ENCODE peak calls at places on chromosomes 16 and 17, in seven cellular contexts. Y is sigmoid colon, O is fibroblast of lung, X is fibroblast of villous mesenchyme, K is left lung, J is A549, S is lower leg skin. M is an unnamed sample.

GRCh38 chr17:45834471-45835396 is 9.9 kb upstream of the SPPL2C start:
- DNase-seq in O (no peak), X (no peak), K (peak), Y (no peak), S (no peak), J (peak), M (no peak)

GRCh38 chr17:75703591-75703990 is 17.7 kb upstream of the ITGB4 start:
- DNase-seq in O (no peak), X (no peak), S (no peak), K (no peak), J (no peak), Y (no peak), M (no peak)

GRCh38 chr17:17313350-17313991 is 10.3 kb downstream of the NT5M start:
- DNase-seq in O (no peak), S (no peak), Y (peak), X (no peak), K (peak), J (peak), M (peak)

GRCh38 chr16:27802664-27803450 is 252.9 kb downstream of the KATNIP start:
- DNase-seq in J (no peak), O (no peak), K (no peak), X (no peak), S (no peak), Y (no peak), M (no peak)

GRCh38 chr16:10619271-10619849 is 39.0 kb upstream of the EMP2 start:
- DNase-seq in S (peak), J (no peak), O (no peak), K (peak), X (no peak), Y (peak), M (peak)

GRCh38 chr17:73492802-73493139 is 151.5 kb downstream of the SDK2 start:
- DNase-seq in O (no peak), Y (no peak), J (no peak), S (no peak), X (no peak), K (no peak), M (no peak)

GRCh38 chr16:50683689-50684374 is 2.7 kb upstream of the SNX20 start:
- DNase-seq in O (no peak), J (no peak), Y (no peak), S (no peak), X (no peak), K (peak), M (no peak)

GRCh38 chr16:57143125-57143965 is 42.5 kb downstream of the PSME3IP1 start:
- DNase-seq in S (no peak), X (no peak), J (no peak), O (no peak), K (peak), Y (peak), M (no peak)

GRCh38 chr16:30721606-30722005 is 22.6 kb downstream of the SRCAP start:
- DNase-seq in J (no peak), S (no peak), Y (no peak), K (no peak), X (no peak), O (no peak), M (no peak)

GRCh38 chr17:62996221-62996620 is 30.2 kb downstream of the TANC2 start:
- DNase-seq in X (no peak), O (no peak), S (no peak), J (no peak), K (no peak), Y (no peak), M (no peak)

GRCh38 chr17:49928826-49929475 is 40.0 kb upstream of the DLX4 start:
- DNase-seq in Y (no peak), S (no peak), X (no peak), J (peak), K (no peak), O (no peak), M (no peak)

GRCh38 chr16:12225816-12226480 is 249.4 kb downstream of the SNX29 start:
- DNase-seq in S (no peak), X (peak), K (no peak), J (no peak), O (no peak), Y (no peak), M (no peak)

GRCh38 chr17:29732613-29733012 is 109.9 kb upstream of the CORO6 start:
- DNase-seq in X (peak), Y (no peak), K (no peak), O (no peak), J (no peak), S (no peak), M (no peak)

GRCh38 chr16:84569382-84569987 is 48.4 kb downstream of the COTL1 start:
- DNase-seq in X (peak), J (no peak), Y (no peak), K (no peak), O (peak), S (peak), M (no peak)

GRCh38 chr17:49497147-49498036 is 2.3 kb downstream of the NGFR start:
- DNase-seq in X (peak), Y (peak), K (peak), J (peak), O (peak), S (no peak), M (peak)

GRCh38 chr16:11092788-11093577 is 148.6 kb downstream of the CLEC16A start:
- DNase-seq in X (no peak), Y (no peak), K (no peak), S (no peak), O (no peak), J (no peak), M (no peak)

GRCh38 chr16:3640207-3640606 is 14.3 kb upstream of the DNASE1 start:
- DNase-seq in S (no peak), Y (no peak), K (no peak), J (no peak), O (no peak), X (no peak), M (no peak)

GRCh38 chr16:69397821-69398521 is 12.2 kb upstream of the TERF2 start:
- DNase-seq in S (no peak), J (peak), Y (no peak), X (peak), K (no peak), O (peak), M (peak)

GRCh38 chr16:81813648-81814047 is 34.6 kb downstream of the PLCG2 start:
- DNase-seq in O (no peak), Y (no peak), J (no peak), K (no peak), S (no peak), X (no peak), M (no peak)

GRCh38 chr16:55039931-55040330 is 109.3 kb downstream of the IRX5 start:
- DNase-seq in K (no peak), O (no peak), Y (peak), X (no peak), J (no peak), S (no peak), M (no peak)

GRCh38 chr16:55043499-55043898 is 112.8 kb downstream of the IRX5 start:
- DNase-seq in J (no peak), O (no peak), K (no peak), S (no peak), Y (peak), X (no peak), M (no peak)

GRCh38 chr16:55040366-55041086 is 109.9 kb downstream of the IRX5 start:
- DNase-seq in X (no peak), S (no peak), K (no peak), O (no peak), J (no peak), Y (peak), M (no peak)

GRCh38 chr16:55042556-55043432 is 112.1 kb downstream of the IRX5 start:
- DNase-seq in K (no peak), J (no peak), Y (peak), O (no peak), S (no peak), X (no peak), M (no peak)

GRCh38 chr16:55041540-55042234 is 111.0 kb downstream of the IRX5 start:
- DNase-seq in J (no peak), S (no peak), Y (peak), K (no peak), X (no peak), O (no peak), M (no peak)
- TF ChIP-seq CTCF in J (no peak), S (no peak), Y (no peak), K (no peak), X (no peak), O (no peak), M (no peak)

DNA sequence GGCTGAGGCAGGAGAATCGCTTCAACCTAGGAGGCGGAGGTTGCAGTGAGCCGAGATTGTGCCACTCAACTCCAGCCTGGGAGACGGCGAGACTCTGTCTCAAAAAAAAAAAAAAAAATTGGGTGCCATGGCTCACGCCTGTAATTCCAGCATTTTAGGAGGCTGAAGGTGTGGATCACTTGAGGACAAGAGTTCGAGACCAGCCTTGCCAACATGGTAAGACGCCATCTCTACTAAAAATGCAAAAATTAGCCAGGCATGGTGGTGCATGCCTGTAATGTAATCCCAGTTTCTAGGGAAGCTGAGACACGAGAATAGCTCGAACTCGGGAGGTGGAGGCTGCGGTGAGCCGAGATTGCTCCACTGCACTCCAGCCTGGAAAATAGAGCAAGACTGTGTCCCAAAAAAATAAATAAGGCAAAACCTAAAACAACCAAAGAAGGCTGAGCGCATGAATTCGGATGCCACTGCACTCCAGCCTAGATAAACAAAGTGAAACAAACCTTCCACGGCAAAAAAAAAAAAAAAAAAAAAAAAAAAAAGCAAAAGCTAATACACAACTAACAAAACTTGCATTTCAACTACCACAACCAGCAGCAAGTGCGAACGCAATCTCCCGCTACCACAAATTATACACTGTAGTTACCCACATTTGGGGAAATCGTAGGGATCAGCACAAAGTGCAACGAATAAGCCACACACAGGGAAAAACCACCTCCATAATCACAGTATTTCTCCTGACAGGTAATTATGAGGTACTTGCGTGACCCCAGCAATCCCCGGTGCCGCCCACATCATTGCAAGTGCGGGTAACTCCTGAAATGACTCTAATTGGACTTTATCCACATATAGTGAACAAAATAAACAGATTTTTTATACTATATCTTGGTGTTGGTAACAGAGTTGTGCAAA is 25.6 kb downstream of the TEX14 start:
- DNase-seq in K (no peak), Y (no peak), X (no peak), J (no peak), O (no peak), S (no peak), M (no peak)
- TF ChIP-seq CTCF in K (no peak), Y (no peak), X (no peak), J (no peak), O (no peak), S (no peak), M (no peak)

GRCh38 chr17:4740584-4740983 is 856 bp upstream of the CXCL16 start:
- DNase-seq in K (no peak), O (no peak), S (no peak), J (no peak), Y (no peak), X (no peak), M (no peak)

GRCh38 chr17:4741544-4741943 is 1.8 kb upstream of the CXCL16 start:
- DNase-seq in X (no peak), K (no peak), J (no peak), O (no peak), Y (no peak), S (no peak), M (no peak)

GRCh38 chr17:4738136-4739121 is 1.2 kb upstream of the ZMYND15 start:
- DNase-seq in J (no peak), S (no peak), X (no peak), O (no peak), K (no peak), Y (no peak), M (no peak)

GRCh38 chr17:4740025-4740351 is 260 bp upstream of the CXCL16 start:
- DNase-seq in O (no peak), K (no peak), Y (no peak), X (no peak), S (no peak), J (no peak), M (no peak)

DNA sequence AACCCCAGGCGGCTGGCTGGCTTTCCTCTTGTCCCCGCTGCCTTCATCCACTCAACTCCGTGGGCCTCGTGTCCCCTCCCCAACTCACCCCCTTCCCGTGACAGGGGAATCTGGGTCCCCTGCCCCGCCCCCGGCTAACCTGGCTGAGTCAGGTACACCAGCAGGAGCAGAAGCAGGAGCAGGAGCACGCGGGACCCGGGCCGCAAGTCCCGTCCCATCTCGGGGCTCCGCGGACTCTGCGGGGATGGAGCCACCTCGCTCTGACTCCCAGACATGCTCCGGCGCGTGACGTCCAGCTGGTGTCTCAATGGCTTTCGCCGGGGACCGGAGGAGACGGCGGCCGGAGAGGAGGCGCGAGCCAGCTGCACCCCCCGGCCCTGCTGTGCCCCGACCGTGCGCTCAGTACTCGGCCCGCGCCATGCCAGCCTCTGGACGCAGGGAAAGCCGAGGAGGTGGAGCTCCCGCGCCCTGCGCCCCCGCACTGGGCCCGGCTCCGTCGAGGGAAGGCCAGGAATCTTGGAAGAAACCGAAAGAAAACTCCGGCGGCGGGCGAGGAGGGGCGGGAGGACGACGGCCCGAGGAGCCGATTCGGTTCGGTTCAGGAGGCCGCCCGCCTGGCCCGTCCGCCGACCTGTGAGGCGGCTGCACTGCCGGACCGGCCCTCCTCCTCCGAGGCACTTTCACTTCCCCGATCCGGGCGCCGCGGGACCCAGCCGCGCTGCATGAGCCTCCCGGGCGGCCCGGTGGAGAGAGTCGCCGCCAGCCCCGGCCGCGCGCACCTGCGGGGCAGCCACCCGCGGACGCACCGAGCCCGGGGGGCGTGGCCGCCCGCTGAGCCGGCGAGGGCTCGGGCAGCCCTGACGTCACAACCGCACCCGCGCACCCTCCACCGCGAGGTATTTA is at the start of the genes CXCL16 and ZMYND15:
- DNase-seq in O (peak), K (peak), S (no peak), X (peak), Y (peak), J (peak), M (peak)
- TF ChIP-seq CTCF in O (no peak), K (no peak), S (no peak), X (no peak), Y (no peak), J (no peak), M (no peak)

GRCh38 chr17:33299115-33299514 is 6.0 kb upstream of the ASIC2 start:
- DNase-seq in K (no peak), J (no peak), X (no peak), Y (no peak), O (no peak), S (no peak), M (no peak)
- TF ChIP-seq CTCF in K (no peak), J (no peak), X (no peak), Y (no peak), O (no peak), S (no peak), M (no peak)

GRCh38 chr17:5424909-5425308 is 4.9 kb downstream of the RPAIN start:
- DNase-seq in Y (no peak), J (no peak), K (no peak), O (peak), X (peak), S (no peak), M (no peak)

GRCh38 chr17:5425826-5426225 is 5.8 kb downstream of the RPAIN start:
- DNase-seq in O (no peak), K (no peak), J (no peak), X (no peak), S (no peak), Y (no peak), M (no peak)

GRCh38 chr17:5419356-5419958 is at the start of gene NUP88:
- DNase-seq in Y (peak), O (peak), X (peak), S (peak), J (peak), K (peak), M (peak)

GRCh38 chr17:5419959-5420653 is at the start of gene RPAIN:
- DNase-seq in X (no peak), J (peak), K (peak), Y (peak), O (peak), S (peak), M (peak)

DNA sequence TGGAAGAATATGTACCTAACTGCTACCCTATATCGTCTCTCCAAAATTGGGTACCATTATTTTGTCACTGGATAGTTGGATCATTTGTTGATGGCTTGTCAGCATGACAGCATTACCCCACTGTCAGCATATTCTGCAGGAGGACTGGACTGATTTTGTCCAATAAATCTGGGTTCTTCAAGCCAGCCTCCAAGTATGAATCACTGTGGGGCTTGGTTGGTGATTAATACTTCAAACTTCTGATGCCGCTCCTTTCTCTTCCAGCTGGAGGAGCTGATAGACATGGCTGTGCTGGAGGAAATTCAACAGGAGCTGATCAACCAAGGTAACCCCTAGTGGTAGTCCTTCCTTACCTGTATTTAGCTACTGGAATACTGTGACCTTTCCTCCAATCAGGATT is 2.5 kb downstream of the RPAIN start:
- DNase-seq in O (peak), Y (no peak), X (peak), J (peak), S (no peak), K (no peak), M (no peak)
- TF ChIP-seq CTCF in O (no peak), Y (no peak), X (peak), J (no peak), S (no peak), K (no peak), M (no peak)

GRCh38 chr16:89189358-89190025 is 10.8 kb downstream of the SLC22A31 start:
- DNase-seq in O (no peak), Y (no peak), X (no peak), S (no peak), K (peak), J (no peak), M (peak)

GRCh38 chr16:89184685-89185061 is 13.1 kb downstream of the CDH15 start:
- DNase-seq in K (peak), S (no peak), O (no peak), Y (no peak), J (no peak), X (no peak), M (no peak)

GRCh38 chr16:89188064-89188441 is 12.3 kb downstream of the SLC22A31 start:
- DNase-seq in K (peak), Y (no peak), J (no peak), X (no peak), O (no peak), S (no peak), M (peak)

GRCh38 chr16:89185062-89185751 is 13.7 kb downstream of the CDH15 start:
- DNase-seq in S (no peak), J (no peak), Y (no peak), O (no peak), K (peak), X (no peak), M (no peak)

GRCh38 chr16:89187337-89188063 is 12.8 kb downstream of the SLC22A31 start:
- DNase-seq in S (no peak), Y (no peak), X (peak), K (peak), J (no peak), O (peak), M (peak)
- TF ChIP-seq CTCF in S (no peak), Y (no peak), X (no peak), K (no peak), J (no peak), O (no peak), M (no peak)

GRCh38 chr16:46883690-46884512 is at the start of gene GPT2:
- DNase-seq in Y (peak), O (peak), K (peak), X (peak), J (peak), S (peak), M (peak)
- TF ChIP-seq CTCF in Y (no peak), O (no peak), K (no peak), X (no peak), J (no peak), S (no peak), M (no peak)

DNA sequence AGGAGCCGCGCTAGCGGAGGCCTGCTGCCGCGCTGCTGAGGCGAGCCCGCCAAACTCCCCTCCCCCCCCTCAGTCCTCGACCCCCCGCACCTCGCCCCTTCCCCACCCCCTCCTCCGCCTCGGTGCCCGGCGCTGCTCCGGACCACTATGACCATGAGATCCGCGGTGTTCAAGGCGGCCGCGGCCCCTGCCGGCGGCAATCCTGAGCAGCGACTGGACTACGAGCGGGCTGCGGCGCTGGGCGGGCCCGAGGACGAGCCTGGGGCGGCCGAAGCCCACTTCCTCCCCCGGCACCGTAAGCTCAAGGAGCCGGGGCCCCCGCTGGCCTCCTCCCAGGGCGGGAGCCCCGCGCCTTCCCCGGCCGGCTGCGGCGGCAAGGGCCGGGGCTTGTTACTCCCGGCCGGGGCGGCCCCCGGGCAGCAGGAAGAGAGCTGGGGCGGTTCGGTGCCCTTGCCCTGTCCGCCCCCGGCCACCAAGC is 734 bp downstream of the MSL1 start:
- DNase-seq in X (peak), J (peak), S (no peak), Y (peak), K (peak), O (peak), M (peak)
- TF ChIP-seq CTCF in X (peak), J (peak), S (no peak), Y (no peak), K (no peak), O (peak), M (no peak)